ENCODE peak calls at places on chromosomes 5 and 9, in six cellular contexts. V is SJSA1; C is Calu3; X is stimulated activated naive CD8-positive, alpha-beta T cell treated with anti-CD3 and anti-CD28 coated beads, Interleukin-15, Interleukin-2, amounts not matched to agents 100 U/mL and 50 U/mL, for 24 hours; K is posterior cingulate gyrus; W is SW 1271. E is an unnamed sample.
A peak's percentile ranks its signal among the peaks of the same experiment; 100 is the strongest.

GRCh38 chr5:125424851-125425250 is 678.4 kb upstream of the ZNF608 start:
- DNase-seq in K (no peak), C (no peak), X (no peak), W (no peak), V (no peak), E (no peak)

GRCh38 chr5:111743993-111744392 is 13.0 kb downstream of the NREP start:
- DNase-seq in C (no peak), X (no peak), K (no peak), V (no peak), W (no peak), E (no peak)

GRCh38 chr5:132394681-132395259 is 25.3 kb downstream of the SLC22A5 start:
- DNase-seq in V (no peak), W (no peak), C (no peak), X (no peak), K (no peak), E (no peak)

GRCh38 chr9:127231666-127232065 is 32.9 kb upstream of the GARNL3 start:
- DNase-seq in V (no peak), X (no peak), W (no peak), C (no peak), K (no peak), E (no peak)

GRCh38 chr5:42531611-42532010 is 108.4 kb downstream of the GHR start:
- DNase-seq in V (no peak), K (no peak), X (no peak), C (no peak), W (no peak), E (no peak)

GRCh38 chr9:91905958-91906585 is 44.0 kb downstream of the ROR2 start:
- DNase-seq in W (no peak), X (peak; percentile 58), K (no peak), V (peak; percentile 29), C (peak; percentile 6), E (peak; percentile 12)

GRCh38 chr5:68898961-68899471 is 194.8 kb upstream of the SLC30A5 start:
- DNase-seq in K (peak; percentile 26), C (no peak), V (peak; percentile 65), X (no peak), W (no peak), E (no peak)

GRCh38 chr9:98906273-98907040 is 37.2 kb upstream of the COL15A1 start:
- DNase-seq in K (no peak), C (no peak), X (no peak), V (no peak), W (no peak), E (no peak)

GRCh38 chr5:15938961-15939360 is 240.6 kb downstream of the MARCHF11 start:
- DNase-seq in W (peak; percentile 14), V (peak; percentile 57), X (no peak), C (no peak), K (no peak), E (no peak)